ENCODE peak calls at places on chromosomes 3 and 15, in ten cellular contexts. I is DMS 273 treated with DMSO at 0.1 percent for 48 hours; H is ACHN; E is posterior cingulate gyrus; P is activated T-cell treated with anti-CD3 and anti-CD28 coated beads for 1 hour; B is stimulated activated CD4-positive, alpha-beta T cell treated with anti-CD3 and anti-CD28 coated beads, Interleukin-1b, Interleukin-23, amount 100 ng/mL, for 24 hours; D is AG04450; Z is kidney; A is uterus; L is amniotic stem cell. G is an unnamed sample.
A peak's percentile ranks its signal among the peaks of the same experiment; 100 is the strongest.

GRCh38 chr15:70974004-70974832 is 81.6 kb downstream of the LRRC49 start:
- DNase-seq in I (peak; percentile 1), H (peak; percentile 33), E (no peak), P (no peak), B (no peak), D (peak; percentile 36), Z (no peak), A (no peak), L (peak; percentile 37), G (peak; percentile 42)

GRCh38 chr3:157354722-157355121 is 81.9 kb upstream of the PTX3 start:
- DNase-seq in I (no peak), H (peak; percentile 56), E (no peak), P (no peak), B (no peak), D (no peak), Z (no peak), A (no peak), L (no peak), G (peak; percentile 14)

GRCh38 chr3:22450785-22451400 is 699.9 kb upstream of the ZNF385D start:
- DNase-seq in I (peak; percentile 68), H (no peak), E (no peak), P (no peak), B (no peak), D (no peak), Z (no peak), A (no peak), L (no peak), G (peak; percentile 56)

GRCh38 chr3:47421741-47422649 is 41.2 kb downstream of the PTPN23 start:
- DNase-seq in I (peak; percentile 2), H (peak; percentile 15), E (no peak), P (no peak), B (peak; percentile 21), D (no peak), Z (peak; percentile 72), A (no peak), L (no peak), G (peak; percentile 39)

GRCh38 chr3:111621535-111621934 is 26.4 kb upstream of the ZBED2 start:
- DNase-seq in I (no peak), H (peak; percentile 10), E (no peak), P (no peak), B (no peak), D (no peak), Z (no peak), A (no peak), L (no peak), G (peak; percentile 6)

GRCh38 chr3:122794779-122795673 is at the start of gene SLC49A4:
- DNase-seq in I (no peak), H (peak; percentile 77), E (peak; percentile 57), P (peak; percentile 56), B (peak; percentile 57), D (no peak), Z (peak; percentile 92), A (peak; percentile 74), L (no peak), G (peak; percentile 75)

GRCh38 chr15:89809093-89809786 is 5.4 kb downstream of the ANPEP start:
- DNase-seq in I (no peak), H (no peak), E (no peak), P (no peak), B (no peak), D (no peak), Z (peak; percentile 49), A (no peak), L (no peak), G (no peak)

GRCh38 chr3:72655151-72655551 is 193.1 kb downstream of the SHQ1 start:
- DNase-seq in I (no peak), H (no peak), E (no peak), P (no peak), B (no peak), D (no peak), Z (no peak), A (peak; percentile 18), L (no peak), G (peak; percentile 64)

GRCh38 chr3:151171145-151171544 is 31.9 kb downstream of the GPR171 start:
- DNase-seq in I (no peak), H (no peak), E (no peak), P (no peak), B (no peak), D (no peak), Z (no peak), A (no peak), L (no peak), G (no peak)

GRCh38 chr3:31288641-31289100 is 244.1 kb upstream of the STT3B start:
- DNase-seq in I (no peak), H (no peak), E (no peak), P (no peak), B (peak; percentile 26), D (peak; percentile 13), Z (peak; percentile 72), A (peak; percentile 28), L (no peak), G (no peak)

GRCh38 chr3:12755754-12756153 is 3.3 kb downstream of the TMEM40 start:
- DNase-seq in I (no peak), H (no peak), E (no peak), P (no peak), B (no peak), D (no peak), Z (no peak), A (no peak), L (no peak), G (no peak)

GRCh38 chr3:12194209-12194608 is 35.5 kb upstream of the TIMP4 start:
- DNase-seq in I (no peak), H (peak; percentile 83), E (no peak), P (no peak), B (no peak), D (peak; percentile 69), Z (no peak), A (no peak), L (no peak), G (peak; percentile 33)

GRCh38 chr3:135991621-135992020 is 26.1 kb downstream of the PPP2R3A start:
- DNase-seq in I (no peak), H (peak; percentile 17), E (no peak), P (no peak), B (no peak), D (no peak), Z (no peak), A (no peak), L (no peak), G (no peak)

GRCh38 chr3:188270423-188270972 is 116.5 kb downstream of the LPP start:
- DNase-seq in I (no peak), H (peak; percentile 86), E (no peak), P (no peak), B (no peak), D (peak; percentile 95), Z (no peak), A (peak; percentile 45), L (peak; percentile 59), G (peak; percentile 72)

GRCh38 chr15:67732994-67733393 is 92.3 kb upstream of the SKOR1 start:
- DNase-seq in I (no peak), H (no peak), E (no peak), P (no peak), B (no peak), D (no peak), Z (no peak), A (no peak), L (no peak), G (no peak)

GRCh38 chr15:78749831-78750230 is 61.4 kb downstream of the ADAMTS7 start:
- DNase-seq in I (no peak), H (no peak), E (no peak), P (no peak), B (no peak), D (no peak), Z (peak; percentile 70), A (peak; percentile 12), L (no peak), G (no peak)

GRCh38 chr3:69558912-69559311 is 173.0 kb upstream of the FRMD4B start:
- DNase-seq in I (no peak), H (no peak), E (no peak), P (no peak), B (no peak), D (no peak), Z (no peak), A (no peak), L (no peak), G (no peak)

GRCh38 chr3:178482981-178483380 is 53.3 kb upstream of the KCNMB2 start:
- DNase-seq in I (no peak), H (peak; percentile 74), E (no peak), P (no peak), B (no peak), D (no peak), Z (no peak), A (no peak), L (no peak), G (no peak)

GRCh38 chr3:184325269-184325668 is 10.9 kb downstream of the EIF4G1 start:
- DNase-seq in I (no peak), H (no peak), E (no peak), P (no peak), B (no peak), D (no peak), Z (no peak), A (no peak), L (no peak), G (no peak)

GRCh38 chr3:13579089-13579488 is 30.2 kb downstream of the FBLN2 start:
- DNase-seq in I (no peak), H (no peak), E (no peak), P (no peak), B (no peak), D (peak; percentile 49), Z (no peak), A (no peak), L (no peak), G (no peak)

GRCh38 chr3:27368831-27369607 is at the start of gene NEK10:
- DNase-seq in I (peak; percentile 54), H (peak; percentile 90), E (peak; percentile 92), P (peak; percentile 85), B (peak; percentile 81), D (peak; percentile 64), Z (peak; percentile 97), A (peak; percentile 88), L (no peak), G (peak; percentile 92)

GRCh38 chr15:49697121-49697520 is 76.3 kb downstream of the DTWD1 start:
- DNase-seq in I (no peak), H (no peak), E (no peak), P (no peak), B (no peak), D (no peak), Z (no peak), A (no peak), L (no peak), G (no peak)

GRCh38 chr3:152047465-152047864 is 174.0 kb downstream of the SUCNR1 start:
- DNase-seq in I (no peak), H (no peak), E (no peak), P (no peak), B (no peak), D (no peak), Z (no peak), A (no peak), L (no peak), G (no peak)

GRCh38 chr15:95290376-95290973 is 1040.0 kb upstream of the NR2F2 start:
- DNase-seq in I (no peak), H (no peak), E (no peak), P (no peak), B (no peak), D (no peak), Z (no peak), A (no peak), L (no peak), G (no peak)

GRCh38 chr3:134605506-134605905 is 45.3 kb downstream of the KY start:
- DNase-seq in I (no peak), H (no peak), E (no peak), P (no peak), B (no peak), D (no peak), Z (no peak), A (no peak), L (no peak), G (no peak)

GRCh38 chr3:110815008-110815583 is 256.5 kb upstream of the NECTIN3 start:
- DNase-seq in I (no peak), H (peak; percentile 7), E (no peak), P (no peak), B (no peak), D (peak; percentile 55), Z (no peak), A (no peak), L (peak; percentile 32), G (no peak)

GRCh38 chr15:81194723-81195122 is 2.0 kb upstream of the IL16 start:
- DNase-seq in I (no peak), H (no peak), E (no peak), P (no peak), B (no peak), D (no peak), Z (no peak), A (no peak), L (no peak), G (no peak)

GRCh38 chr3:45477026-45477725 is 88.8 kb downstream of the LARS2 start:
- DNase-seq in I (no peak), H (no peak), E (no peak), P (no peak), B (no peak), D (no peak), Z (no peak), A (no peak), L (no peak), G (no peak)

G was measured in cerebellar cortex.